ENCODE peak calls at places on chromosomes 11 and 22, in four cellular contexts. B is coronary artery; Y is CD4-positive, alpha-beta memory T cell; I is fibroblast of mammary gland. V is an unnamed sample.

GRCh38 chr11:66543263-66544107 is 2.4 kb downstream of the ZDHHC24 start:
- DNase-seq in I (peak), B (no peak), Y (peak), V (peak)

GRCh38 chr11:16011396-16011795 is 344.9 kb downstream of the SOX6 start:
- DNase-seq in I (no peak), Y (no peak), B (no peak), V (no peak)

GRCh38 chr11:108609681-108610080 is 16.1 kb upstream of the EXPH5 start:
- DNase-seq in Y (no peak), B (no peak), I (peak), V (no peak)

GRCh38 chr11:64996710-64997380 is at the start of gene BATF2:
- DNase-seq in I (peak), Y (no peak), B (peak), V (no peak)

GRCh38 chr11:113549061-113549460 is 73.9 kb upstream of the DRD2 start:
- DNase-seq in Y (no peak), B (no peak), I (no peak), V (no peak)

GRCh38 chr11:14894657-14895598 is 2.9 kb upstream of the CYP2R1 start:
- DNase-seq in I (peak), Y (no peak), B (no peak), V (no peak)

GRCh38 chr11:107468596-107468995 is 11.0 kb upstream of the CWF19L2 start:
- DNase-seq in B (no peak), I (peak), Y (no peak), V (no peak)

GRCh38 chr11:32353884-32354283 is 81.5 kb downstream of the WT1 start:
- DNase-seq in Y (no peak), B (no peak), I (no peak), V (no peak)

GRCh38 chr11:14904745-14905103 is 12.7 kb upstream of the CYP2R1 start:
- DNase-seq in B (peak), I (peak), Y (peak), V (peak)

GRCh38 chr11:64250875-64251721 is at the start of gene PLCB3:
- DNase-seq in B (no peak), Y (peak), I (no peak), V (peak)

GRCh38 chr11:119519796-119520195 is 96.8 kb upstream of the THY1 start:
- DNase-seq in Y (no peak), B (no peak), I (no peak), V (no peak)

GRCh38 chr11:23540101-23540561 is 679.9 kb upstream of the CCDC179 start:
- DNase-seq in Y (no peak), B (no peak), I (peak), V (peak)

GRCh38 chr11:92226331-92227232 is 2.0 kb downstream of the FAT3 start:
- DNase-seq in I (no peak), Y (no peak), B (peak), V (no peak)

GRCh38 chr22:19483481-19484244 is 3.9 kb downstream of the CDC45 start:
- DNase-seq in B (no peak), Y (no peak), I (peak), V (no peak)

GRCh38 chr11:68004551-68005335 is 846 bp upstream of the UNC93B1 start:
- DNase-seq in Y (peak), B (peak), I (no peak), V (no peak)

GRCh38 chr11:104043137-104043536 is 6.7 kb downstream of the DDI1 start:
- DNase-seq in B (no peak), I (no peak), Y (no peak), V (no peak)

GRCh38 chr11:66728760-66729385 is at the start of gene SPTBN2:
- DNase-seq in B (no peak), Y (no peak), I (no peak), V (no peak)

GRCh38 chr11:35151896-35152295 is 12.9 kb downstream of the CD44 start:
- DNase-seq in B (no peak), I (no peak), Y (no peak), V (no peak)

GRCh38 chr11:128802358-128802981 is 64.6 kb downstream of the KCNJ1 start:
- DNase-seq in I (no peak), B (no peak), Y (no peak), V (no peak)

GRCh38 chr11:12455938-12456337 is 78.6 kb downstream of the PARVA start:
- DNase-seq in B (no peak), Y (no peak), I (peak), V (no peak)

GRCh38 chr11:55942785-55943392 is 6.7 kb upstream of the OR5I1 start:
- DNase-seq in I (peak), Y (no peak), B (no peak), V (no peak)

GRCh38 chr11:42593426-42593825 is 718.4 kb upstream of the API5 start:
- DNase-seq in I (no peak), B (no peak), Y (no peak), V (no peak)

GRCh38 chr22:24359452-24360120 is 67.8 kb upstream of the ADORA2A start:
- DNase-seq in Y (no peak), B (no peak), I (no peak), V (no peak)

GRCh38 chr22:17638432-17639237 is at the start of gene BCL2L13:
- DNase-seq in Y (peak), I (peak), B (peak), V (peak)

GRCh38 chr11:125452125-125452470 is 44.0 kb downstream of the FEZ1 start:
- DNase-seq in Y (no peak), I (no peak), B (peak), V (no peak)

GRCh38 chr11:122850076-122850631 is 11.9 kb downstream of the CRTAM start:
- DNase-seq in Y (no peak), B (no peak), I (peak), V (no peak)

GRCh38 chr11:38278457-38279141 is 1680.6 kb upstream of the RAG2 start:
- DNase-seq in I (no peak), Y (no peak), B (no peak), V (no peak)

GRCh38 chr22:30044369-30044768 is 35.9 kb upstream of the HORMAD2 start:
- DNase-seq in I (peak), B (no peak), Y (no peak), V (no peak)

GRCh38 chr22:32823024-32823730 is 21.7 kb downstream of the TIMP3 start:
- DNase-seq in Y (no peak), B (no peak), I (peak), V (no peak)

GRCh38 chr22:45304971-45305370 is 4.8 kb upstream of the FAM118A start:
- DNase-seq in I (no peak), Y (no peak), B (no peak), V (no peak)

GRCh38 chr11:111793863-111794262 is 27.7 kb upstream of the PPP2R1B start:
- DNase-seq in B (no peak), I (peak), Y (no peak), V (no peak)

GRCh38 chr22:31274017-31274416 is 18.3 kb downstream of the PIK3IP1 start:
- DNase-seq in B (no peak), I (no peak), Y (no peak), V (no peak)
- H3K4me3 ChIP-seq in B (no peak), I (no peak), Y (no peak), V (no peak)

DNA sequence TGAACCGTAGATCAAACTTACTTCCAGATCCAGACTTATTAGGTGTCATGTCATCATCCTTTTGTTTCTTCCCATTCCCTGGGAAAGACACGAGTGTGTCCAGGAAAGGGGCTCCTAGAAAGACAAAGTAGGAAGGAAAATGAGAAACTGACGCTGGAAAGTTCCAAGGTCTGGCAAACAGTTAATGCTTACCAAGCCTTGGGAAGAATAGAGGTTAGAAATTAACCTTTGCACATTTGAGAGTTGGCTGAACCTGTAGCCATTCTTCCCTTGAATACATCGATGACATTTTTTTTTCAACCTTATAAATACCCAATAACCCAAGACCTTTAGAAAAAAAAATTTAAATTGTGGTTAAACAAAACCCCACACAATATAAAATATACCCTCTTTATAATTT is 77.3 kb downstream of the TRAF6 start:
- DNase-seq in Y (no peak), B (no peak), I (no peak), V (no peak)
- H3K4me3 ChIP-seq in Y (no peak), B (no peak), I (no peak), V (no peak)

GRCh38 chr11:2271077-2271326 is 614 bp upstream of the ASCL2 start:
- DNase-seq in I (no peak), Y (no peak), B (peak), V (peak)

GRCh38 chr11:2269601-2270321 is 627 bp downstream of the ASCL2 start:
- DNase-seq in Y (no peak), I (peak), B (peak), V (peak)

GRCh38 chr11:2271327-2272240 is 1.2 kb upstream of the ASCL2 start:
- DNase-seq in Y (no peak), B (peak), I (no peak), V (no peak)

GRCh38 chr11:2268911-2269600 is 1.3 kb downstream of the ASCL2 start:
- DNase-seq in Y (peak), B (peak), I (peak), V (peak)

GRCh38 chr11:2270322-2271076 is at the start of gene ASCL2:
- DNase-seq in B (peak), Y (no peak), I (no peak), V (no peak)
- H3K4me3 ChIP-seq in B (peak), Y (peak), I (no peak), V (no peak)

DNA sequence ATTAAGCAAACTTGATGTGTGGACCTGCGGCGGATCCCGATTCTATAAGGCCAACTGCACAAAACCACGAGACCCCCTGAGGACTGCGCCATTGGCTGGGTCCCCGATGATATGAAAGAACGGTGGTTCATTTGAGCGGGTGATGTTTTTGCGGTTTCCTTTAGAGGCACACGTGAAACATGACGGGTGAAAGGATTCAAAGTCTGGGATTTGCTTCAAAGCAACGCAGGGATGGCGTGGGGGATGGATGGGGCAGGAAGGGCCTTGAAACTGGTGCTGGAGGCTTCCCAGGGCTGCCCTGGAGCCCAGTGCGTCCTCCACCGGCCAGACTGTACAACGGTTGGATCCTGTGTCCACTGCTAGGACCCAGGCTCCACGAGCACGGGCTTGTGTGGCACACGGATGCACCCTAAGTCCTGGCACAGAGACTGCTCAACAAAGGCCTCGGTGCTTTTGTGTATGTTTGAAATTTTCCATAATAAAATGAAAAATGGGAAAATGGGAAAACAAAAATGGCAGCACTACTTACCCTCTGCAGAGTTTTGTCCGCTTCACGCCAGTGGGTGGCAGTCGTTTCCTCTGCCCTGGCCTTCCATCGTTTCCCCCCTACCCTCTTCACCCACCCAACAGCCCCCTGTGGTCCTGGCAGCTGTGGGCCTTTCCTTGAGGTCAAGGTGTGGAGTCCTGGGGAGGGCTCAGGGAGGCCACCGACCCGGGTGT is 3.6 kb downstream of the ASCL2 start:
- DNase-seq in Y (no peak), I (no peak), B (peak), V (no peak)
- H3K4me3 ChIP-seq in Y (no peak), I (no peak), B (no peak), V (no peak)

GRCh38 chr22:50270302-50271010 is at the start of gene MAPK11:
- DNase-seq in I (peak), Y (peak), B (no peak), V (peak)
- H3K4me3 ChIP-seq in I (peak), Y (peak), B (peak), V (peak)

GRCh38 chr11:3838504-3838903 is 2.3 kb downstream of the RHOG start:
- DNase-seq in I (no peak), B (no peak), Y (no peak), V (no peak)
- H3K4me3 ChIP-seq in I (no peak), B (peak), Y (peak), V (peak)

V was measured in naive thymus-derived CD4-positive, alpha-beta T cell.